ENCODE peak calls at places on chromosomes 5 and 9, in four cellular contexts. R is spleen; B is fibroblast of lung; X is effector memory CD4-positive, alpha-beta T cell. P is an unnamed sample. For H3K27me3, the result is how much of the 10 kb centered on the place peaks cover.

GRCh38 chr9:137168907-137169763 is 716 bp downstream of the LRRC26 start:
- DNase-seq in R (no peak), B (peak), X (no peak), P (no peak)

GRCh38 chr9:119924736-119925135 is 555.5 kb upstream of the BRINP1 start:
- DNase-seq in R (no peak), B (no peak), X (no peak), P (no peak)

GRCh38 chr9:99026271-99026955 is 78.5 kb upstream of the TGFBR1 start:
- DNase-seq in R (no peak), B (no peak), X (no peak), P (no peak)

GRCh38 chr5:16456103-16456832 is 9.3 kb downstream of the ZNF622 start:
- DNase-seq in R (no peak), B (peak), X (no peak), P (no peak)

GRCh38 chr5:93599427-93600146 is 16.6 kb downstream of the NR2F1 start:
- DNase-seq in R (no peak), B (peak), X (no peak), P (no peak)

GRCh38 chr9:86545085-86545484 is 190.9 kb upstream of the TUT7 start:
- DNase-seq in R (no peak), B (no peak), X (no peak), P (no peak)

GRCh38 chr5:108481355-108481931 is 99.5 kb upstream of the FBXL17 start:
- DNase-seq in R (no peak), B (peak), X (no peak), P (no peak)

GRCh38 chr5:138824924-138825863 is 49.9 kb downstream of the LRRTM2 start:
- DNase-seq in R (no peak), B (no peak), X (no peak), P (no peak)

GRCh38 chr9:36930941-36931340 is 103.1 kb downstream of the PAX5 start:
- DNase-seq in R (no peak), B (no peak), X (no peak), P (no peak)
- H3K4me3 ChIP-seq in R (no peak), B (no peak), X (no peak), P (no peak)

DNA sequence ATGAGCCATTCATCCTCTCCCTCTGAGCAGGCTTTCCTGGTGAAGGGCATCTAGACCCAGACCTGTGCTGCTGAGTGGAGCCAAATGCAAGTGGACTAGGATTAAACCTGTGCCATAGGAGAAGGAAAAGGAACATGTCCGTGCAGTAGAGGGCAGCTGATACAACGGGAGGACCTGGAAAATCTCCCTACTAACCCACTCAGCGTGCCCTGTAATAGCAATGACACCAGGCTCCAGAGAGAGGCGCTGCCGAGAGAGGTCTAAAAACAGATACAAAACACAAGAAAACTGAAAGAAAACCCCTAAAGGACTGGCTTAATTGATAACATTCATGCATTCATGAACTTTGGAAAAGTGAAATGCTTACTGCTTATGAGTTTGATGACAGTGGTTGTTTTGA is 60.8 kb downstream of the PFDN1 start:
- DNase-seq in R (no peak), B (no peak), X (no peak), P (no peak)
- H3K27ac ChIP-seq in R (no peak), B (peak), X (no peak), P (peak)

GRCh38 chr9:37033141-37033540 is 927 bp downstream of the PAX5 start:
- DNase-seq in R (no peak), B (no peak), X (no peak), P (no peak)
- H3K27me3 ChIP-seq in R (half or more), B (half or more), X (half or more), P (half or more)

DNA sequence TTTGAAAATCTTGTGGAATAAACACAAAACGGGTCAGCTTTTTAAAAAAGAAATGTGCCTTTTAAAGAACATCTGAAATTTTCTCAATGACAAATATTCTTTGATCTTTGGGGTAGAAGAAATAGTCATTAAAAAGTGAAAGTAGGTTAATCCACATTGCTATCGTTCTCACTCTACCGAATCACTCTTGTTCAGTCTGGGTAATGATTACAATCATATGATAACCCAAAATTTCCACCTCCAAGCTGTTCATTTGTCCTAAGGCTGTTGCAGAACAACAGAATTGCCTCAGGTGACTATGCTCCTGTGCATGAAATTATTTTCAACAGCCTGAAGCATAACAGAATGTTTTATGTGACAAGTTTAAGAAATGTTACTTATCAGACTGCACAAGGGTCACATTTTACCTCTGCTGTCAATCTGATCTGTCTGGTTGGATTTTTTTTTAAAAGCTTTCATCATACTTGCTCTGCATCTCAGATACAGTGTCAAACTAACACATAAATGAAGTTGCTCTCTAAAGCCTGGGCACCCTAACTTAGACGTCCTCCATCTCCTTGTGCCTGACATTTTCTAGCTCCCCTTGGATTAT is 227.3 kb downstream of the LURAP1L start:
- DNase-seq in R (no peak), B (no peak), X (no peak), P (no peak)
- H3K4me3 ChIP-seq in R (no peak), B (no peak), X (no peak), P (no peak)

GRCh38 chr5:5826911-5827310 is 404.4 kb downstream of the ICE1 start:
- DNase-seq in R (no peak), B (peak), X (no peak), P (no peak)
- H3K27ac ChIP-seq in R (no peak), B (no peak), X (no peak), P (no peak)

GRCh38 chr9:134968823-134969090 is 51.0 kb upstream of the FCN1 start:
- DNase-seq in R (no peak), B (no peak), X (no peak), P (no peak)

GRCh38 chr9:134966270-134966669 is 48.6 kb upstream of the FCN1 start:
- DNase-seq in R (peak), B (no peak), X (no peak), P (no peak)

GRCh38 chr9:134966697-134967546 is 49.2 kb upstream of the FCN1 start:
- DNase-seq in R (peak), B (no peak), X (no peak), P (no peak)

GRCh38 chr9:134968011-134968822 is 50.5 kb upstream of the FCN1 start:
- DNase-seq in R (peak), B (peak), X (no peak), P (no peak)

DNA sequence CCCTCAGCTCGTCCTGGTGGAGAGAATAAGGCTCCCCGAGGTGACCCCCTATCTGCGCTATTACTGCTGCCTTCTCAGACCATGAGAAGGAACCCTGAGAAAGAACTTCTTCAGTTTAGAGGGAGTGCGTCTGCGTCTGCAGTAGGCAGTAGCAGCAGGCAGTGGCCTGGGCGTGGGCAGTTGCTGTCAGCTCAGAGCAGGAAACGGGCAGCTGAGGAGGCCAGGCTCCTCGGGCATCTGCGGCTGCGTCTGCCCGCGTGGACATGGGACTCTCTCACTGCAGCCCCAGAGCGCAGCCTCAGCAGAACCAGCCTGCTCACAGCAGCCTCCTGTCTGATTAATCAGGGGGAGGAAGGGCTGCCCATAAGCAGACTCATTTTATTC is 49.8 kb upstream of the FCN1 start:
- DNase-seq in R (peak), B (peak), X (no peak), P (no peak)
- H3K27me3 ChIP-seq in R (half or more), B (under half), X (under half), P (under half)

GRCh38 chr5:177077335-177077734 is 9.4 kb upstream of the FGFR4 start:
- DNase-seq in R (no peak), B (no peak), X (no peak), P (peak)

GRCh38 chr5:177070536-177071191 is 16.1 kb upstream of the FGFR4 start:
- DNase-seq in R (no peak), B (no peak), X (no peak), P (no peak)

GRCh38 chr5:177066227-177066626 is 20.5 kb upstream of the FGFR4 start:
- DNase-seq in R (no peak), B (no peak), X (no peak), P (no peak)

GRCh38 chr5:177067491-177067890 is 19.2 kb upstream of the FGFR4 start:
- DNase-seq in R (no peak), B (no peak), X (no peak), P (no peak)

GRCh38 chr5:177071671-177072385 is 14.9 kb upstream of the FGFR4 start:
- DNase-seq in R (no peak), B (peak), X (peak), P (peak)
- H3K4me3 ChIP-seq in R (no peak), B (no peak), X (no peak), P (no peak)

DNA sequence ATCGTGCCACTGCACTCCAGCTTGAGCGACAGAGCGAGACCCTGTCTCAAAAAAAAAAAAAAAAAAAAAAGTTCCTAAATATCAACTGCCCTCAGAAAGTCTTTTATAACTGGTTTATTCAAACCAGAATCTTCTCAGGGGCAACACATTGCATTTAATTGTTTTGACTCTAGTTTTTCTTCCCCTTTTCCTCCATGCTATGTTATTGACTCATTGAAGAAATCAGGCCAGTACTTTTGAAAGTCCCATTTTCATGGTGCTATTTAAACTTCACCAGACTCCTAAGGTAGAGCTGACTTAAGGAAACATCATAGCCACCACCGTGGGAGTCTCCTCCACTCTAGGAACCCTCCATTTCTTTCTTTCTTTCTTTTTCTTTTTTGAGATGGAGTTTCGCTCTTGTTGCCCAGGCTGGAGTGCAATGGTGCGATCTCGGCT is 83.1 kb upstream of the IL6ST start:
- DNase-seq in R (no peak), B (no peak), X (no peak), P (no peak)
- H3K27ac ChIP-seq in R (no peak), B (no peak), X (no peak), P (peak)

GRCh38 chr9:132154925-132155324 is 6.9 kb upstream of the NTNG2 start:
- DNase-seq in R (no peak), B (no peak), X (no peak), P (no peak)
- H3K27me3 ChIP-seq in R (half or more), B (under half), X (under half), P (under half)